ENCODE peak calls at places on chromosomes 16 and 17, in six cellular contexts. T is fibroblast of lung, C is small intestine, U is GM23248, N is K562, V is gastrocnemius medialis. K is an unnamed sample.

GRCh38 chr17:81582341-81582740 is 30.2 kb upstream of the FAAP100 start:
- DNase-seq in T (no peak), C (no peak), U (peak; percentile 88), N (no peak), V (no peak), K (no peak)

GRCh38 chr16:72371307-72372081 is 199.5 kb upstream of the PMFBP1 start:
- DNase-seq in T (peak; percentile 52), C (no peak), U (peak; percentile 50), N (no peak), V (no peak), K (no peak)

GRCh38 chr17:63364387-63364786 is 81.7 kb downstream of the CYB561 start:
- DNase-seq in T (peak; percentile 83), C (no peak), U (peak; percentile 60), N (no peak), V (no peak), K (no peak)

GRCh38 chr16:14179116-14179515 is 108.0 kb downstream of the MRTFB start:
- DNase-seq in T (no peak), C (no peak), U (peak; percentile 31), N (no peak), V (no peak), K (no peak)

GRCh38 chr16:1791256-1791942 is 2.1 kb downstream of the IGFALS start:
- DNase-seq in T (no peak), C (no peak), U (no peak), N (no peak), V (no peak), K (no peak)

GRCh38 chr16:70437017-70437581 is 1.8 kb downstream of the ST3GAL2 start:
- DNase-seq in T (peak; percentile 88), C (no peak), U (peak; percentile 77), N (peak; percentile 62), V (no peak), K (no peak)

GRCh38 chr17:4304417-4305027 is 40.7 kb upstream of the ANKFY1 start:
- DNase-seq in T (peak; percentile 62), C (peak; percentile 71), U (peak; percentile 64), N (peak; percentile 63), V (no peak), K (no peak)

GRCh38 chr17:19727466-19728113 is 11.2 kb upstream of the SLC47A2 start:
- DNase-seq in T (peak; percentile 87), C (no peak), U (peak; percentile 89), N (no peak), V (peak; percentile 78), K (no peak)

GRCh38 chr17:79108232-79108850 is 33.7 kb downstream of the ENGASE start:
- DNase-seq in T (no peak), C (no peak), U (no peak), N (no peak), V (no peak), K (no peak)

GRCh38 chr17:72719582-72720493 is 372.6 kb downstream of the SLC39A11 start:
- DNase-seq in T (peak; percentile 73), C (peak; percentile 24), U (no peak), N (no peak), V (no peak), K (no peak)

GRCh38 chr16:8887438-8887765 is 5.3 kb downstream of the LITAFD start:
- DNase-seq in T (no peak), C (no peak), U (no peak), N (no peak), V (no peak), K (no peak)

GRCh38 chr17:1563786-1564613 is 1.4 kb upstream of the PITPNA start:
- DNase-seq in T (no peak), C (no peak), U (no peak), N (peak; percentile 67), V (no peak), K (no peak)

GRCh38 chr17:82103588-82104451 is 5.8 kb upstream of the FASN start:
- DNase-seq in T (peak; percentile 29), C (peak; percentile 18), U (peak; percentile 27), N (peak; percentile 50), V (no peak), K (no peak)

GRCh38 chr16:3180445-3180878 is 7.5 kb upstream of the OR1F1 start:
- DNase-seq in T (no peak), C (no peak), U (no peak), N (peak; percentile 27), V (no peak), K (no peak)

GRCh38 chr17:60229189-60229802 is 79.5 kb downstream of the CA4 start:
- DNase-seq in T (peak; percentile 34), C (peak; percentile 5), U (peak; percentile 45), N (no peak), V (no peak), K (no peak)

GRCh38 chr17:4766199-4766598 is 5.5 kb upstream of the TM4SF5 start:
- DNase-seq in T (no peak), C (no peak), U (no peak), N (no peak), V (no peak), K (no peak)

GRCh38 chr17:16449121-16449570 is 33.8 kb downstream of the TRPV2 start:
- DNase-seq in T (peak; percentile 48), C (no peak), U (peak; percentile 80), N (no peak), V (no peak), K (no peak)

GRCh38 chr17:67700037-67700436 is 17.7 kb upstream of the NOL11 start:
- DNase-seq in T (no peak), C (no peak), U (no peak), N (no peak), V (no peak), K (no peak)

GRCh38 chr16:63744077-63744874 is 1377.6 kb downstream of the CDH11 start:
- DNase-seq in T (no peak), C (no peak), U (no peak), N (no peak), V (no peak), K (no peak)

GRCh38 chr17:42842286-42842685 is 2.1 kb upstream of the AOC2 start:
- DNase-seq in T (peak; percentile 43), C (no peak), U (peak; percentile 63), N (no peak), V (no peak), K (no peak)

GRCh38 chr16:87119168-87119567 is 198.0 kb downstream of the C16orf95 start:
- DNase-seq in T (no peak), C (no peak), U (no peak), N (no peak), V (no peak), K (no peak)

GRCh38 chr16:82582971-82583370 is 43.8 kb upstream of the CDH13 start:
- DNase-seq in T (no peak), C (no peak), U (peak; percentile 40), N (no peak), V (no peak), K (no peak)

GRCh38 chr16:88655053-88655732 is 4.3 kb upstream of the CYBA start:
- DNase-seq in T (no peak), C (no peak), U (no peak), N (no peak), V (no peak), K (no peak)

GRCh38 chr16:24670623-24671454 is 58.6 kb upstream of the TNRC6A start:
- DNase-seq in T (peak; percentile 89), C (no peak), U (peak; percentile 93), N (no peak), V (peak; percentile 6), K (peak; percentile 64)

GRCh38 chr16:85449885-85450245 is 163.3 kb upstream of the GSE1 start:
- DNase-seq in T (no peak), C (no peak), U (no peak), N (no peak), V (no peak), K (no peak)

GRCh38 chr16:57470683-57471082 is 8.2 kb downstream of the POLR2C start:
- DNase-seq in T (peak; percentile 50), C (peak; percentile 84), U (no peak), N (no peak), V (no peak), K (no peak)

DNA sequence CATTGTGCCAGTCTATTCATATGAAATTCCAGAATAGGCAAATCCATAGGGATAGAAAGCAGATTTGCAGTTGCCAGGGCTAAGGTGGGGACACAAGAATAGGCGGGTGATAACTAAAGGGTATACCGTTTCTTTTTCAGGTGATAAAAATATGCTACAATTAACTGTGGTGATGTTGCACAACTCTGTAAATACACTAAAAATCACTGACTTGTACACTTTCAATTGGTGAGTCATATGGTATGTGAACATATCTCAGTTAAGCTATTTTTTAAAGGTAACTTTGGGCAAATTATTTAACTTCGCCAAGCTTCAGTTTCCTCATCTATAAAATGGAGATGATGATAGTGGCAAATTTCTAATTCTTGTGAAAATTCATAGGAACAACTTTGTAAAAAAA is 65.9 kb downstream of the CDYL2 start:
- DNase-seq in T (no peak), C (no peak), U (no peak), N (no peak), V (no peak), K (no peak)
- H3K4me3 ChIP-seq in T (no peak overlapping the region), C (no peak overlapping the region), U (no peak overlapping the region), N (no peak overlapping the region), V (no peak overlapping the region), K (no peak overlapping the region)

DNA sequence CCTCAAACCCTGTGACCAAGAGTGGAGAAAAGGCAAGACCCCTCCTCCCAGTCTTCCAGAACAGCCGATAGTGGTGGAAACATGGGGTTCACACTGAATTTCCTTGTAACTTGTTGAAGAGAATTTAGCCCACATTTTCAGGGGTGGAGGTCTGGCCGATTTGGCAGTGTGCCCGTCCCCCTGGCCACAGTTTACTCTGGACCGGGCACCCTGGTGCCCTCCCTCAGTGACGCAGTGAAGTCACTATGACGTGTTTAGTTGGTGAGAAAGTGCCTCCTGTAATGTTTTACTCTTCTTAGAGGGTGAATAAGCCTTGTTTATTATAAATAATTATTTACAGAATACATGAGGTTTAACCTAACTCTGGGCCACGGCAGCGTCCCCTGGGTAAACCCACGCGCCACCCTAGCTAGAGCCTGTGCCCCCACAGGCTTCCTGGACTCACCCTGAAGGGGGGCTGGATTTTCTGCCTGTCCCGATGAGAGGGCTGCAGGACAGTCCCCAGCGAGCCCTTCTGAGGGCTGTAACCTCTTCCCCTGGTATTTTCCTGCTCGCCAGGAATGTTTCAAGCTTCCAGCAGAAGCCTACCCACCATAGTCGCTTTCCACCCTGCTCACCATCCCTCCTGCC is 316.9 kb downstream of the SEC14L1 start:
- DNase-seq in T (no peak), C (no peak), U (no peak), N (no peak), V (no peak), K (no peak)
- H3K4me3 ChIP-seq in T (no peak overlapping the region), C (no peak overlapping the region), U (no peak overlapping the region), N (no peak overlapping the region), V (no peak overlapping the region), K (no peak overlapping the region)

GRCh38 chr17:57569021-57569420 is 176.1 kb downstream of the CCDC182 start:
- DNase-seq in T (no peak), C (no peak), U (no peak), N (no peak), V (no peak), K (no peak)

GRCh38 chr17:57572062-57572461 is 173.0 kb downstream of the CCDC182 start:
- DNase-seq in T (no peak), C (no peak), U (no peak), N (no peak), V (no peak), K (no peak)

GRCh38 chr17:57569860-57570259 is 175.2 kb downstream of the CCDC182 start:
- DNase-seq in T (no peak), C (no peak), U (no peak), N (no peak), V (no peak), K (no peak)

GRCh38 chr17:57572600-57572999 is 172.5 kb downstream of the CCDC182 start:
- DNase-seq in T (no peak), C (no peak), U (no peak), N (no peak), V (peak; percentile 50), K (no peak)

GRCh38 chr17:57570740-57571344 is 174.3 kb downstream of the CCDC182 start:
- DNase-seq in T (no peak), C (no peak), U (no peak), N (no peak), V (no peak), K (peak; percentile 69)
- H3K4me3 ChIP-seq in T (no peak overlapping the region), C (no peak overlapping the region), U (no peak overlapping the region), N (no peak overlapping the region), V (no peak overlapping the region), K (no peak overlapping the region)

GRCh38 chr16:53457670-53458069 is 23.4 kb downstream of the RBL2 start:
- DNase-seq in T (no peak), C (peak; percentile 69), U (no peak), N (no peak), V (no peak), K (no peak)
- H3K4me3 ChIP-seq in T (no peak overlapping the region), C (no peak overlapping the region), U (no peak overlapping the region), N (no peak overlapping the region), V (no peak overlapping the region), K (no peak overlapping the region)